ENCODE peak calls at places on chromosomes 13 and 19, in six cellular contexts. V, T, N, E, C and J are unnamed samples.

GRCh38 chr13:109859898-109860297 is 73.5 kb upstream of the IRS2 start:
- DNase-seq in T (no peak), C (no peak), N (no peak), E (no peak), V (no peak), J (no peak)

GRCh38 chr19:55080121-55080914 is 4.6 kb downstream of the EPS8L1 start:
- DNase-seq in E (peak; percentile 61), N (peak; percentile 93), C (peak; percentile 79), T (peak; percentile 52), V (no peak), J (no peak)

GRCh38 chr13:71864981-71865857 is 1.8 kb downstream of the DACH1 start:
- DNase-seq in E (no peak), V (no peak), T (no peak), C (no peak), N (peak; percentile 45), J (no peak)

GRCh38 chr13:65504213-65504612 is 1725.9 kb downstream of the PCDH9 start:
- DNase-seq in N (no peak), C (no peak), E (no peak), V (no peak), T (no peak), J (no peak)

GRCh38 chr19:45406165-45406956 is at the start of gene POLR1G:
- DNase-seq in T (peak; percentile 71), V (peak; percentile 73), C (peak; percentile 84), N (peak; percentile 84), E (peak; percentile 81), J (peak; percentile 88)

GRCh38 chr13:44801990-44802389 is 187.3 kb downstream of the NUFIP1 start:
- DNase-seq in T (no peak), E (no peak), N (no peak), C (peak; percentile 82), V (no peak), J (no peak)

GRCh38 chr13:113404723-113405471 is 41.0 kb upstream of the GRTP1 start:
- DNase-seq in T (no peak), N (no peak), C (no peak), E (no peak), V (no peak), J (no peak)

GRCh38 chr19:49073514-49074378 is 1.2 kb upstream of the KCNA7 start:
- DNase-seq in T (no peak), E (no peak), V (no peak), C (peak; percentile 55), N (no peak), J (no peak)

GRCh38 chr13:67343777-67344176 is 113.6 kb upstream of the PCDH9 start:
- DNase-seq in E (no peak), N (no peak), C (no peak), T (no peak), V (no peak), J (no peak)

GRCh38 chr13:95505265-95505664 is 47.3 kb upstream of the CLDN10 start:
- DNase-seq in V (no peak), E (no peak), C (no peak), T (no peak), N (no peak), J (no peak)

GRCh38 chr13:105410602-105411001 is 1124.9 kb downstream of the EFNB2 start:
- DNase-seq in N (peak; percentile 73), V (peak; percentile 65), E (peak; percentile 10), T (peak; percentile 2), C (peak; percentile 43), J (peak; percentile 61)

GRCh38 chr13:33152389-33152788 is 133.2 kb downstream of the STARD13 start:
- DNase-seq in E (no peak), N (no peak), V (no peak), T (no peak), C (no peak), J (no peak)